ENCODE peak calls at places on chromosomes 16 and 17, in nine cellular contexts. One of them, this sample, is unnamed.

GRCh38 chr17:29870836-29871430 is 59.1 kb downstream of the SSH2 start:
- DNase-seq in A549: no peak
- DNase-seq in GM23248: no peak
- DNase-seq in bronchial epithelial cell: no peak
- DNase-seq in IMR-90: no peak
- DNase-seq in endothelial cell of umbilical vein: no peak
- DNase-seq in AG04450: no peak
- DNase-seq in stomach: no peak
- DNase-seq in tibial nerve: no peak
- DNase-seq in this sample: no peak

GRCh38 chr16:19113577-19114358 is at the start of gene ITPRIPL2:
- DNase-seq in IMR-90: peak
- DNase-seq in stomach: peak
- DNase-seq in GM23248: peak
- DNase-seq in AG04450: no peak
- DNase-seq in bronchial epithelial cell: peak
- DNase-seq in endothelial cell of umbilical vein: peak
- DNase-seq in A549: peak
- DNase-seq in tibial nerve: peak
- DNase-seq in this sample: peak

GRCh38 chr17:4074831-4075495 is 67.9 kb downstream of the ZZEF1 start:
- DNase-seq in GM23248: peak
- DNase-seq in bronchial epithelial cell: peak
- DNase-seq in endothelial cell of umbilical vein: peak
- DNase-seq in stomach: no peak
- DNase-seq in A549: peak
- DNase-seq in tibial nerve: no peak
- DNase-seq in IMR-90: peak
- DNase-seq in AG04450: peak
- DNase-seq in this sample: peak

GRCh38 chr17:81918762-81919545 is 978 bp upstream of the SIRT7 start:
- DNase-seq in stomach: peak
- DNase-seq in IMR-90: no peak
- DNase-seq in tibial nerve: no peak
- DNase-seq in endothelial cell of umbilical vein: no peak
- DNase-seq in GM23248: no peak
- DNase-seq in AG04450: no peak
- DNase-seq in bronchial epithelial cell: no peak
- DNase-seq in A549: no peak
- DNase-seq in this sample: no peak

GRCh38 chr17:81885454-81885853 is 5.9 kb downstream of the ALYREF start:
- DNase-seq in tibial nerve: no peak
- DNase-seq in IMR-90: no peak
- DNase-seq in endothelial cell of umbilical vein: no peak
- DNase-seq in stomach: no peak
- DNase-seq in A549: no peak
- DNase-seq in bronchial epithelial cell: no peak
- DNase-seq in AG04450: no peak
- DNase-seq in GM23248: no peak
- DNase-seq in this sample: no peak

GRCh38 chr17:75288784-75289121 is 480 bp downstream of the SLC25A19 start:
- DNase-seq in tibial nerve: no peak
- DNase-seq in AG04450: no peak
- DNase-seq in bronchial epithelial cell: peak
- DNase-seq in A549: no peak
- DNase-seq in IMR-90: no peak
- DNase-seq in stomach: peak
- DNase-seq in endothelial cell of umbilical vein: no peak
- DNase-seq in GM23248: no peak
- DNase-seq in this sample: no peak

GRCh38 chr16:4213721-4214120 is 28.2 kb downstream of the SRL start:
- DNase-seq in GM23248: peak
- DNase-seq in stomach: peak
- DNase-seq in AG04450: no peak
- DNase-seq in bronchial epithelial cell: peak
- DNase-seq in IMR-90: no peak
- DNase-seq in endothelial cell of umbilical vein: no peak
- DNase-seq in A549: no peak
- DNase-seq in tibial nerve: no peak
- DNase-seq in this sample: no peak

GRCh38 chr17:81469266-81469665 is 43.3 kb downstream of the ACTG1 start:
- DNase-seq in IMR-90: no peak
- DNase-seq in AG04450: no peak
- DNase-seq in GM23248: no peak
- DNase-seq in tibial nerve: no peak
- DNase-seq in endothelial cell of umbilical vein: no peak
- DNase-seq in stomach: no peak
- DNase-seq in bronchial epithelial cell: no peak
- DNase-seq in A549: no peak
- DNase-seq in this sample: no peak

GRCh38 chr16:56709686-56710040 is 20.3 kb upstream of the NUP93 start:
- DNase-seq in GM23248: no peak
- DNase-seq in A549: no peak
- DNase-seq in tibial nerve: no peak
- DNase-seq in stomach: no peak
- DNase-seq in IMR-90: no peak
- DNase-seq in endothelial cell of umbilical vein: no peak
- DNase-seq in AG04450: no peak
- DNase-seq in bronchial epithelial cell: no peak
- DNase-seq in this sample: no peak

GRCh38 chr17:81831957-81832607 is 1.0 kb downstream of the MCRIP1 start:
- DNase-seq in IMR-90: peak
- DNase-seq in endothelial cell of umbilical vein: no peak
- DNase-seq in A549: no peak
- DNase-seq in GM23248: peak
- DNase-seq in AG04450: no peak
- DNase-seq in stomach: no peak
- DNase-seq in tibial nerve: no peak
- DNase-seq in bronchial epithelial cell: peak
- DNase-seq in this sample: peak

DNA sequence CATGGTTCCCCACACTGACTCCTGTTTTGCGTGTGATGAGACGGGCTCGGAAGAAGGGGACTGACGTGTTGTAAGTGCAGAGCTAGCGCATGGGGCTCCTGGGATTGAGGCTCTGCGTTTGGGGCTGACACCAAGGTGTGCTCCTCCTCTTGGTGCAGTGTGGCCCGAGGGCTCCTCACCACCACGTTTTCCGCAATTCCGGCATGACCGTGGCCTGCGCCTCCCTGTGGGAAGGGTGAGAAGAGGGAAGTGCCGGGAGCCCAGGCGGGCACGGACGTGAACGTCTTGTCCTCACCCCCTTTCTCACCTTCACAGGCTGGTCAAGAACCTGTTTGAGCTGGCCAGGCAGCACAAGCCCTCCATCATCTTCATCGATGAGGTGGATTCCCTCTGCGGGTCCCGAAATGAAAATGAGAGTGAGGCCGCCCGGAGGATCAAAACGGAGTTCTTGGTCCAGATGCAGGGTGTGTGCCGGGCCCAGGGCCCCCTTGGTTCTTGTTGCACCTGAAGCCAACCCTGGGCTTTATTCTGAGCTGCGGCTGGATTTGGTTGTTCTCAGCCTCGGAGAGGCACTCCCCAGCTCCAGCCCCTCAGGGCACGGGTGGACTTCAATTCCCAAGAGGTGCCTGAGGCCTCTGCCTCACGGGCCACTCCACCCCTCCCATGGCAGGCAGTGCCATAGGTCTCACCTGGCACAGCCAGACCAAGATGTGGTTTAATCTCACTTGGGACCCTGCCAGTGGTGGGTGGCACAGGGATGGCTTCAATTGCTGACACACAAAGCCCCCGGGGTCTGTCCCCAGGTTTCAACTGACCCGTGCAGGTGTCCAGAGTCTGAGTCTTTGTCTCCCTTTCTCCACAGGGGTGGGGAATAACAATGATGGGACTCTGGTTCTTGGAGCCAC is 8.9 kb downstream of the VPS4A start:
- DNase-seq in bronchial epithelial cell: no peak
- DNase-seq in GM23248: no peak
- DNase-seq in A549: no peak
- DNase-seq in IMR-90: no peak
- DNase-seq in endothelial cell of umbilical vein: no peak
- DNase-seq in tibial nerve: no peak
- DNase-seq in AG04450: no peak
- DNase-seq in stomach: no peak
- DNase-seq in this sample: no peak
- H3K4me3 ChIP-seq in bronchial epithelial cell: no peak
- H3K4me3 ChIP-seq in GM23248: no peak
- H3K4me3 ChIP-seq in A549: no peak
- H3K4me3 ChIP-seq in IMR-90: no peak
- H3K4me3 ChIP-seq in endothelial cell of umbilical vein: no peak
- H3K4me3 ChIP-seq in tibial nerve: no peak
- H3K4me3 ChIP-seq in AG04450: no peak
- H3K4me3 ChIP-seq in stomach: no peak
- H3K4me3 ChIP-seq in this sample: no peak

GRCh38 chr17:83099570-83100181 is 20.3 kb downstream of the METRNL start:
- DNase-seq in A549: no peak
- DNase-seq in GM23248: peak
- DNase-seq in tibial nerve: no peak
- DNase-seq in stomach: peak
- DNase-seq in endothelial cell of umbilical vein: no peak
- DNase-seq in AG04450: no peak
- DNase-seq in IMR-90: no peak
- DNase-seq in bronchial epithelial cell: no peak
- DNase-seq in this sample: no peak
- H3K4me3 ChIP-seq in A549: no peak
- H3K4me3 ChIP-seq in GM23248: peak
- H3K4me3 ChIP-seq in tibial nerve: peak
- H3K4me3 ChIP-seq in stomach: peak
- H3K4me3 ChIP-seq in endothelial cell of umbilical vein: no peak
- H3K4me3 ChIP-seq in AG04450: no peak
- H3K4me3 ChIP-seq in IMR-90: no peak
- H3K4me3 ChIP-seq in bronchial epithelial cell: no peak
- H3K4me3 ChIP-seq in this sample: no peak

GRCh38 chr16:87933140-87933495 is 3.2 kb downstream of the CA5A start:
- DNase-seq in AG04450: no peak
- DNase-seq in bronchial epithelial cell: no peak
- DNase-seq in tibial nerve: no peak
- DNase-seq in endothelial cell of umbilical vein: no peak
- DNase-seq in GM23248: no peak
- DNase-seq in IMR-90: no peak
- DNase-seq in A549: no peak
- DNase-seq in stomach: no peak
- DNase-seq in this sample: no peak

GRCh38 chr16:87927195-87927562 is 9.2 kb downstream of the CA5A start:
- DNase-seq in stomach: no peak
- DNase-seq in GM23248: no peak
- DNase-seq in tibial nerve: no peak
- DNase-seq in IMR-90: no peak
- DNase-seq in A549: no peak
- DNase-seq in AG04450: no peak
- DNase-seq in endothelial cell of umbilical vein: no peak
- DNase-seq in bronchial epithelial cell: no peak
- DNase-seq in this sample: no peak

GRCh38 chr16:87931504-87931903 is 4.8 kb downstream of the CA5A start:
- DNase-seq in endothelial cell of umbilical vein: no peak
- DNase-seq in stomach: no peak
- DNase-seq in GM23248: no peak
- DNase-seq in A549: no peak
- DNase-seq in AG04450: no peak
- DNase-seq in tibial nerve: no peak
- DNase-seq in bronchial epithelial cell: no peak
- DNase-seq in IMR-90: no peak
- DNase-seq in this sample: no peak

GRCh38 chr16:87930456-87930855 is 5.9 kb downstream of the CA5A start:
- DNase-seq in tibial nerve: no peak
- DNase-seq in bronchial epithelial cell: no peak
- DNase-seq in IMR-90: no peak
- DNase-seq in stomach: no peak
- DNase-seq in AG04450: no peak
- DNase-seq in GM23248: peak
- DNase-seq in endothelial cell of umbilical vein: no peak
- DNase-seq in A549: no peak
- DNase-seq in this sample: no peak

GRCh38 chr16:87929986-87930385 is 6.3 kb downstream of the CA5A start:
- DNase-seq in A549: no peak
- DNase-seq in bronchial epithelial cell: no peak
- DNase-seq in AG04450: no peak
- DNase-seq in tibial nerve: no peak
- DNase-seq in endothelial cell of umbilical vein: no peak
- DNase-seq in stomach: no peak
- DNase-seq in IMR-90: no peak
- DNase-seq in GM23248: no peak
- DNase-seq in this sample: no peak
- H3K4me3 ChIP-seq in A549: no peak
- H3K4me3 ChIP-seq in bronchial epithelial cell: no peak
- H3K4me3 ChIP-seq in AG04450: no peak
- H3K4me3 ChIP-seq in tibial nerve: no peak
- H3K4me3 ChIP-seq in endothelial cell of umbilical vein: no peak
- H3K4me3 ChIP-seq in stomach: no peak
- H3K4me3 ChIP-seq in IMR-90: no peak
- H3K4me3 ChIP-seq in GM23248: no peak
- H3K4me3 ChIP-seq in this sample: no peak

GRCh38 chr17:57311281-57312216 is 55.2 kb downstream of the MSI2 start:
- DNase-seq in AG04450: no peak
- DNase-seq in IMR-90: no peak
- DNase-seq in stomach: peak
- DNase-seq in A549: no peak
- DNase-seq in endothelial cell of umbilical vein: no peak
- DNase-seq in bronchial epithelial cell: peak
- DNase-seq in tibial nerve: no peak
- DNase-seq in GM23248: no peak
- DNase-seq in this sample: no peak

GRCh38 chr17:57312242-57312641 is 55.9 kb downstream of the MSI2 start:
- DNase-seq in GM23248: no peak
- DNase-seq in tibial nerve: no peak
- DNase-seq in IMR-90: no peak
- DNase-seq in AG04450: no peak
- DNase-seq in bronchial epithelial cell: no peak
- DNase-seq in stomach: no peak
- DNase-seq in endothelial cell of umbilical vein: no peak
- DNase-seq in A549: no peak
- DNase-seq in this sample: no peak

GRCh38 chr17:57316361-57316760 is 60.0 kb downstream of the MSI2 start:
- DNase-seq in stomach: no peak
- DNase-seq in tibial nerve: no peak
- DNase-seq in endothelial cell of umbilical vein: no peak
- DNase-seq in AG04450: no peak
- DNase-seq in bronchial epithelial cell: no peak
- DNase-seq in GM23248: no peak
- DNase-seq in A549: no peak
- DNase-seq in IMR-90: no peak
- DNase-seq in this sample: no peak

GRCh38 chr17:57315061-57315851 is 58.9 kb downstream of the MSI2 start:
- DNase-seq in tibial nerve: no peak
- DNase-seq in GM23248: no peak
- DNase-seq in IMR-90: no peak
- DNase-seq in endothelial cell of umbilical vein: no peak
- DNase-seq in stomach: no peak
- DNase-seq in AG04450: no peak
- DNase-seq in bronchial epithelial cell: no peak
- DNase-seq in A549: no peak
- DNase-seq in this sample: no peak

DNA sequence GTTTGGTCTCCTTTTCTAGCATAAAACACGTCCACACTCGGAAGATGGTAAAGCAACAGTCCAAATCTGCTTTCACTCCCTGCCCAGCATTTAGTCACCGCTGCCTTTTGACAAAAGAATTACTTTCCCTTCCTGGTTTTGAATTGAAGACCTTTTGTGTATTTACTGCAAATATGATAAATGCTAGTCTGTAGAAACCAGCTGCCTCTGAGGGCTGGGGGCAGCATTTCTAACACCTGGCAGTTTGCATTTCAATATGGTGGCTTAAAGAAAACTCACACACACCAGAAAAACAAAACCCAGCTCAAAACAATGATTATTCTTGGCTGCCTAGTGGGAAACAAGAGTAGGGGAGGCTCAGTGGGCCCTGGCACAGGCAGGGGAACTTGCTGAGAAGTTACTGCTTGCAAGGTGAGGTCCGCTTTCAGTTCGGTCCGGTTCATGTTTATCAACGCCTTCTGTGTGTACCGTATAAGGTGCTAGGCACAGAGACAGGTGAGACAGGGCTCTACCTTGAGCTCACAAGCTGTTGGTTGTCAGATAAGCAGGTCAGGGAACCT is 57.0 kb downstream of the MSI2 start:
- DNase-seq in AG04450: no peak
- DNase-seq in GM23248: no peak
- DNase-seq in IMR-90: no peak
- DNase-seq in tibial nerve: no peak
- DNase-seq in bronchial epithelial cell: no peak
- DNase-seq in stomach: no peak
- DNase-seq in endothelial cell of umbilical vein: no peak
- DNase-seq in A549: no peak
- DNase-seq in this sample: no peak
- H3K4me3 ChIP-seq in AG04450: no peak
- H3K4me3 ChIP-seq in GM23248: no peak
- H3K4me3 ChIP-seq in IMR-90: no peak
- H3K4me3 ChIP-seq in tibial nerve: no peak
- H3K4me3 ChIP-seq in bronchial epithelial cell: no peak
- H3K4me3 ChIP-seq in stomach: no peak
- H3K4me3 ChIP-seq in endothelial cell of umbilical vein: no peak
- H3K4me3 ChIP-seq in A549: no peak
- H3K4me3 ChIP-seq in this sample: no peak

This sample was measured in GM06990.